ENCODE peak calls at places on chromosomes 1 and 21, in eight cellular contexts. P, O, U, J, X, E, R and L are unnamed samples.

GRCh38 chr21:46146856-46147255 is 8.5 kb downstream of the FTCD start:
- DNase-seq in P (no peak), O (no peak), U (no peak), J (no peak), X (no peak), E (no peak), R (no peak), L (no peak)

GRCh38 chr1:158025576-158026230 is 32.3 kb downstream of the KIRREL1 start:
- DNase-seq in P (no peak), O (no peak), U (no peak), J (no peak), X (no peak), E (no peak), R (no peak), L (no peak)

GRCh38 chr1:169491845-169492281 is 6.1 kb upstream of the SLC19A2 start:
- DNase-seq in P (peak; percentile 11), O (no peak), U (no peak), J (no peak), X (no peak), E (no peak), R (no peak), L (no peak)

GRCh38 chr1:62384276-62385005 is 52.4 kb upstream of the USP1 start:
- DNase-seq in P (no peak), O (peak; percentile 92), U (peak; percentile 100), J (no peak), X (peak; percentile 42), E (no peak), R (no peak), L (peak; percentile 95)

GRCh38 chr1:90616395-90616794 is 100.7 kb downstream of the BARHL2 start:
- DNase-seq in P (no peak), O (no peak), U (no peak), J (no peak), X (peak; percentile 60), E (no peak), R (no peak), L (no peak)

GRCh38 chr1:214537219-214537618 is 14.2 kb downstream of the PTPN14 start:
- DNase-seq in P (no peak), O (no peak), U (peak; percentile 31), J (no peak), X (peak; percentile 18), E (no peak), R (no peak), L (peak; percentile 54)

GRCh38 chr1:234760303-234760723 is 150.3 kb upstream of the IRF2BP2 start:
- DNase-seq in P (no peak), O (no peak), U (no peak), J (no peak), X (peak; percentile 13), E (no peak), R (no peak), L (peak; percentile 39)

GRCh38 chr1:19036049-19036546 is 79.6 kb upstream of the IFFO2 start:
- DNase-seq in P (no peak), O (no peak), U (no peak), J (no peak), X (no peak), E (no peak), R (no peak), L (no peak)

GRCh38 chr21:43188712-43189151 is 19.9 kb downstream of the CRYAA start:
- DNase-seq in P (no peak), O (no peak), U (no peak), J (no peak), X (no peak), E (no peak), R (no peak), L (no peak)

GRCh38 chr1:54134301-54134700 is 18.5 kb downstream of the CDCP2 start:
- DNase-seq in P (no peak), O (no peak), U (no peak), J (no peak), X (no peak), E (no peak), R (no peak), L (no peak)